ENCODE peak calls at places on chromosomes 11 and 22, in five cellular contexts. S, R, J, N and H are unnamed samples.

GRCh38 chr11:126607374-126607773 is 251.9 kb downstream of the ST3GAL4 start:
- DNase-seq in J (peak; percentile 46), R (no peak), S (peak; percentile 70), N (peak; percentile 76), H (peak; percentile 48)

GRCh38 chr11:96413408-96413807 is 23.6 kb downstream of the JRKL start:
- DNase-seq in S (no peak), R (no peak), N (no peak), J (no peak), H (no peak)

GRCh38 chr11:102559839-102560238 is 29.3 kb upstream of the MMP7 start:
- DNase-seq in J (no peak), N (no peak), R (no peak), S (no peak), H (no peak)

GRCh38 chr22:28505416-28506156 is 174.1 kb downstream of the TTC28 start:
- DNase-seq in S (no peak), N (no peak), J (no peak), R (no peak), H (no peak)

GRCh38 chr11:877565-877964 is 33.0 kb downstream of the CHID1 start:
- DNase-seq in R (no peak), N (no peak), S (no peak), J (no peak), H (no peak)

GRCh38 chr22:19974233-19974861 is 32.7 kb upstream of the TXNRD2 start:
- DNase-seq in N (peak; percentile 73), R (peak; percentile 18), S (peak; percentile 38), J (peak; percentile 85), H (no peak)

GRCh38 chr11:93396356-93396755 is 65.8 kb downstream of the DEUP1 start:
- DNase-seq in J (no peak), S (no peak), R (no peak), N (no peak), H (no peak)

GRCh38 chr11:64436025-64436424 is 77.1 kb downstream of the RPS6KA4 start:
- DNase-seq in R (no peak), S (no peak), N (no peak), J (peak; percentile 7), H (no peak)

GRCh38 chr22:32760815-32761214 is 40.7 kb upstream of the TIMP3 start:
- DNase-seq in N (no peak), J (no peak), R (no peak), S (no peak), H (no peak)

GRCh38 chr22:37896939-37897338 is 9.2 kb upstream of the MICALL1 start:
- DNase-seq in S (no peak), J (no peak), N (no peak), R (no peak), H (no peak)

GRCh38 chr11:108559904-108560303 is 33.7 kb downstream of the EXPH5 start:
- DNase-seq in S (no peak), R (no peak), J (no peak), N (no peak), H (no peak)

GRCh38 chr11:504053-504993 is 2.7 kb downstream of the RNH1 start:
- DNase-seq in J (no peak), S (no peak), N (no peak), R (no peak), H (no peak)

GRCh38 chr22:46245515-46245914 is 4.6 kb downstream of the CDPF1 start:
- DNase-seq in R (no peak), S (peak; percentile 49), N (no peak), J (peak; percentile 44), H (no peak)

GRCh38 chr22:38104084-38104483 is 6.4 kb downstream of the BAIAP2L2 start:
- DNase-seq in R (no peak), S (no peak), N (no peak), J (no peak), H (no peak)

GRCh38 chr11:77140231-77140959 is 12.3 kb downstream of the MYO7A start:
- DNase-seq in N (no peak), R (no peak), J (no peak), S (peak; percentile 82), H (no peak)

GRCh38 chr22:49547751-49548239 is 279.9 kb downstream of the BRD1 start:
- DNase-seq in S (peak; percentile 4), J (no peak), R (no peak), N (no peak), H (no peak)

GRCh38 chr11:130455493-130456127 is 7.2 kb downstream of the ADAMTS15 start:
- DNase-seq in R (no peak), N (no peak), S (no peak), J (no peak), H (no peak)

GRCh38 chr22:42272431-42273004 is 2.1 kb upstream of the TCF20 start:
- DNase-seq in S (peak; percentile 2), R (no peak), J (no peak), N (no peak), H (no peak)

GRCh38 chr11:118319031-118319814 is 14.7 kb downstream of the CD3E start:
- DNase-seq in S (no peak), N (no peak), J (no peak), R (no peak), H (no peak)

GRCh38 chr11:48081151-48082010 is 101.0 kb downstream of the PTPRJ start:
- DNase-seq in N (no peak), R (no peak), J (peak; percentile 73), S (peak; percentile 32), H (peak; percentile 71)

GRCh38 chr22:49967333-49968241 is 7.0 kb downstream of the PIM3 start:
- DNase-seq in S (peak; percentile 83), R (no peak), N (no peak), J (peak; percentile 33), H (no peak)

GRCh38 chr22:39182478-39183030 is 30.1 kb upstream of the CBX7 start:
- DNase-seq in J (no peak), S (no peak), R (no peak), N (no peak), H (no peak)

GRCh38 chr11:72075756-72076155 is 4.6 kb downstream of the NUMA1 start:
- DNase-seq in S (no peak), J (no peak), N (no peak), R (no peak), H (no peak)

GRCh38 chr11:68127791-68128681 is 6.8 kb upstream of the CHKA start:
- DNase-seq in J (peak; percentile 51), R (no peak), S (peak; percentile 93), N (no peak), H (peak; percentile 28)

GRCh38 chr22:41925783-41926460 is 684 bp downstream of the TNFRSF13C start:
- DNase-seq in N (peak; percentile 89), S (peak; percentile 74), J (no peak), R (peak; percentile 72), H (no peak)

GRCh38 chr11:45382133-45382878 is 96.2 kb upstream of the SYT13 start:
- DNase-seq in N (no peak), J (no peak), R (no peak), S (no peak), H (no peak)

GRCh38 chr11:28089378-28089777 is 18.6 kb downstream of the KIF18A start:
- DNase-seq in N (no peak), S (no peak), J (no peak), R (no peak), H (no peak)

GRCh38 chr11:23995891-23996290 is 501.0 kb upstream of the LUZP2 start:
- DNase-seq in N (no peak), S (no peak), R (no peak), J (no peak), H (no peak)

GRCh38 chr11:45296085-45296484 is 9.9 kb upstream of the SYT13 start:
- DNase-seq in J (no peak), N (no peak), R (no peak), S (no peak), H (no peak)

GRCh38 chr11:35047179-35047578 is 91.8 kb upstream of the CD44 start:
- DNase-seq in R (no peak), N (no peak), J (no peak), S (no peak), H (no peak)

GRCh38 chr11:118790357-118791014 is 478 bp downstream of the DDX6 start:
- DNase-seq in R (peak; percentile 55), S (peak; percentile 60), N (peak; percentile 76), J (peak; percentile 93), H (peak; percentile 77)

GRCh38 chr11:128909438-128910125 is 18.4 kb downstream of the KCNJ5 start:
- DNase-seq in R (no peak), S (no peak), N (no peak), J (no peak), H (no peak)

GRCh38 chr11:32312865-32313403 is 122.4 kb downstream of the WT1 start:
- DNase-seq in J (no peak), N (peak; percentile 73), R (peak; percentile 35), S (peak; percentile 22), H (no peak)